ENCODE peak calls at places on chromosome 6, in five cellular contexts. One of them, this sample, is unnamed.

GRCh38 chr6:63426844-63427243 is 107.1 kb upstream of the LGSN start:
- ATAC-seq in lung: no peak
- ATAC-seq in heart right ventricle: no peak
- ATAC-seq in GM12878: no peak
- ATAC-seq in T-cell: no peak
- ATAC-seq in this sample: no peak

GRCh38 chr6:72742274-72742673 is 120.4 kb downstream of the KCNQ5 start:
- ATAC-seq in heart right ventricle: no peak
- ATAC-seq in T-cell: no peak
- ATAC-seq in GM12878: no peak
- ATAC-seq in lung: no peak
- ATAC-seq in this sample: no peak

GRCh38 chr6:158316022-158316421 is 3.8 kb downstream of the TULP4 start:
- ATAC-seq in heart right ventricle: no peak
- ATAC-seq in T-cell: no peak
- ATAC-seq in lung: no peak
- ATAC-seq in GM12878: no peak
- ATAC-seq in this sample: no peak

GRCh38 chr6:30687659-30688431 is 1.4 kb upstream of the PPP1R18 start:
- ATAC-seq in lung: no peak
- ATAC-seq in heart right ventricle: peak; percentile 16
- ATAC-seq in GM12878: peak; percentile 1
- ATAC-seq in T-cell: no peak
- ATAC-seq in this sample: no peak

GRCh38 chr6:163334264-163334663 is 80.3 kb upstream of the QKI start:
- ATAC-seq in GM12878: no peak
- ATAC-seq in heart right ventricle: no peak
- ATAC-seq in T-cell: no peak
- ATAC-seq in lung: no peak
- ATAC-seq in this sample: no peak

GRCh38 chr6:110560239-110561015 is 84.0 kb upstream of the SLC22A16 start:
- ATAC-seq in T-cell: peak; percentile 64
- ATAC-seq in GM12878: no peak
- ATAC-seq in lung: no peak
- ATAC-seq in heart right ventricle: no peak
- ATAC-seq in this sample: peak; percentile 80

GRCh38 chr6:129105035-129105434 is 222.1 kb downstream of the LAMA2 start:
- ATAC-seq in GM12878: no peak
- ATAC-seq in heart right ventricle: peak; percentile 55
- ATAC-seq in T-cell: no peak
- ATAC-seq in lung: no peak
- ATAC-seq in this sample: no peak

GRCh38 chr6:89999995-90000825 is 105.9 kb downstream of the GJA10 start:
- ATAC-seq in GM12878: no peak
- ATAC-seq in lung: peak; percentile 16
- ATAC-seq in heart right ventricle: peak; percentile 82
- ATAC-seq in T-cell: no peak
- ATAC-seq in this sample: no peak

GRCh38 chr6:53241936-53242335 is 93.3 kb upstream of the GCM1 start:
- ATAC-seq in lung: peak; percentile 27
- ATAC-seq in GM12878: no peak
- ATAC-seq in heart right ventricle: peak; percentile 49
- ATAC-seq in T-cell: no peak
- ATAC-seq in this sample: no peak

GRCh38 chr6:31058128-31058894 is 48.0 kb downstream of the MUC22 start:
- ATAC-seq in heart right ventricle: no peak
- ATAC-seq in lung: peak; percentile 53
- ATAC-seq in GM12878: peak; percentile 68
- ATAC-seq in T-cell: no peak
- ATAC-seq in this sample: no peak

GRCh38 chr6:33926451-33926850 is 122.6 kb upstream of the MLN start:
- ATAC-seq in heart right ventricle: no peak
- ATAC-seq in lung: no peak
- ATAC-seq in GM12878: peak; percentile 46
- ATAC-seq in T-cell: no peak
- ATAC-seq in this sample: no peak

GRCh38 chr6:160393966-160394653 is 45.9 kb downstream of the SLC22A3 start:
- ATAC-seq in GM12878: no peak
- ATAC-seq in heart right ventricle: no peak
- ATAC-seq in lung: no peak
- ATAC-seq in T-cell: no peak
- ATAC-seq in this sample: no peak

GRCh38 chr6:10995114-10995707 is 48.9 kb downstream of the ELOVL2 start:
- ATAC-seq in GM12878: no peak
- ATAC-seq in lung: no peak
- ATAC-seq in heart right ventricle: no peak
- ATAC-seq in T-cell: no peak
- ATAC-seq in this sample: no peak